ENCODE peak calls at places on chromosomes 16 and 17, in nine cellular contexts. One of them, this sample, is unnamed.

GRCh38 chr17:39706921-39707337 is 7.1 kb downstream of the ERBB2 start:
- DNase-seq in GM12864: no peak
- DNase-seq in 8988T: no peak
- DNase-seq in caudate nucleus: no peak
- DNase-seq in NCI-H1417: no peak
- DNase-seq in stimulated activated CD4-positive, alpha-beta T cell treated with anti-CD3 and anti-CD28 coated beads, Interleukin-2, amount 100 ng/mL, for 48 hours: no peak
- DNase-seq in stimulated activated CD8-positive, alpha-beta memory T cell treated with anti-CD3 and anti-CD28 coated beads, Interleukin-4, amount 100 ng/mL, for 1 hour: no peak
- DNase-seq in PC-9: peak; percentile 26
- DNase-seq in M059J: no peak
- DNase-seq in this sample: no peak

GRCh38 chr17:64028874-64029464 is 8.5 kb upstream of the ICAM2 start:
- DNase-seq in GM12864: peak; percentile 52
- DNase-seq in 8988T: no peak
- DNase-seq in caudate nucleus: no peak
- DNase-seq in NCI-H1417: peak; percentile 73
- DNase-seq in stimulated activated CD4-positive, alpha-beta T cell treated with anti-CD3 and anti-CD28 coated beads, Interleukin-2, amount 100 ng/mL, for 48 hours: peak; percentile 72
- DNase-seq in stimulated activated CD8-positive, alpha-beta memory T cell treated with anti-CD3 and anti-CD28 coated beads, Interleukin-4, amount 100 ng/mL, for 1 hour: peak; percentile 57
- DNase-seq in PC-9: peak; percentile 54
- DNase-seq in M059J: peak; percentile 53
- DNase-seq in this sample: peak; percentile 62

GRCh38 chr17:17147821-17148220 is 58.3 kb downstream of the PLD6 start:
- DNase-seq in GM12864: no peak
- DNase-seq in 8988T: no peak
- DNase-seq in caudate nucleus: no peak
- DNase-seq in NCI-H1417: no peak
- DNase-seq in stimulated activated CD4-positive, alpha-beta T cell treated with anti-CD3 and anti-CD28 coated beads, Interleukin-2, amount 100 ng/mL, for 48 hours: no peak
- DNase-seq in stimulated activated CD8-positive, alpha-beta memory T cell treated with anti-CD3 and anti-CD28 coated beads, Interleukin-4, amount 100 ng/mL, for 1 hour: no peak
- DNase-seq in PC-9: no peak
- DNase-seq in M059J: no peak
- DNase-seq in this sample: no peak

GRCh38 chr17:42578282-42578869 is 847 bp upstream of the PSMC3IP start:
- DNase-seq in GM12864: peak; percentile 91
- DNase-seq in 8988T: peak; percentile 60
- DNase-seq in caudate nucleus: peak; percentile 43
- DNase-seq in NCI-H1417: peak; percentile 87
- DNase-seq in stimulated activated CD4-positive, alpha-beta T cell treated with anti-CD3 and anti-CD28 coated beads, Interleukin-2, amount 100 ng/mL, for 48 hours: peak; percentile 63
- DNase-seq in stimulated activated CD8-positive, alpha-beta memory T cell treated with anti-CD3 and anti-CD28 coated beads, Interleukin-4, amount 100 ng/mL, for 1 hour: peak; percentile 46
- DNase-seq in PC-9: peak; percentile 82
- DNase-seq in M059J: peak; percentile 71
- DNase-seq in this sample: peak; percentile 79

GRCh38 chr16:12252616-12253015 is 276.1 kb downstream of the SNX29 start:
- DNase-seq in GM12864: no peak
- DNase-seq in 8988T: no peak
- DNase-seq in caudate nucleus: no peak
- DNase-seq in NCI-H1417: peak; percentile 32
- DNase-seq in stimulated activated CD4-positive, alpha-beta T cell treated with anti-CD3 and anti-CD28 coated beads, Interleukin-2, amount 100 ng/mL, for 48 hours: no peak
- DNase-seq in stimulated activated CD8-positive, alpha-beta memory T cell treated with anti-CD3 and anti-CD28 coated beads, Interleukin-4, amount 100 ng/mL, for 1 hour: no peak
- DNase-seq in PC-9: no peak
- DNase-seq in M059J: no peak
- DNase-seq in this sample: no peak

GRCh38 chr16:28938721-28939120 is 7.0 kb downstream of the CD19 start:
- DNase-seq in GM12864: no peak
- DNase-seq in 8988T: no peak
- DNase-seq in caudate nucleus: no peak
- DNase-seq in NCI-H1417: no peak
- DNase-seq in stimulated activated CD4-positive, alpha-beta T cell treated with anti-CD3 and anti-CD28 coated beads, Interleukin-2, amount 100 ng/mL, for 48 hours: no peak
- DNase-seq in stimulated activated CD8-positive, alpha-beta memory T cell treated with anti-CD3 and anti-CD28 coated beads, Interleukin-4, amount 100 ng/mL, for 1 hour: no peak
- DNase-seq in PC-9: no peak
- DNase-seq in M059J: no peak
- DNase-seq in this sample: no peak

GRCh38 chr16:3487521-3488410 is 7.5 kb downstream of the C16orf90 start:
- DNase-seq in GM12864: no peak
- DNase-seq in 8988T: no peak
- DNase-seq in caudate nucleus: no peak
- DNase-seq in NCI-H1417: no peak
- DNase-seq in stimulated activated CD4-positive, alpha-beta T cell treated with anti-CD3 and anti-CD28 coated beads, Interleukin-2, amount 100 ng/mL, for 48 hours: no peak
- DNase-seq in stimulated activated CD8-positive, alpha-beta memory T cell treated with anti-CD3 and anti-CD28 coated beads, Interleukin-4, amount 100 ng/mL, for 1 hour: no peak
- DNase-seq in PC-9: peak; percentile 84
- DNase-seq in M059J: peak; percentile 21
- DNase-seq in this sample: no peak

GRCh38 chr17:41393294-41393693 is 4.1 kb downstream of the KRT31 start:
- DNase-seq in GM12864: no peak
- DNase-seq in 8988T: no peak
- DNase-seq in caudate nucleus: no peak
- DNase-seq in NCI-H1417: peak; percentile 13
- DNase-seq in stimulated activated CD4-positive, alpha-beta T cell treated with anti-CD3 and anti-CD28 coated beads, Interleukin-2, amount 100 ng/mL, for 48 hours: no peak
- DNase-seq in stimulated activated CD8-positive, alpha-beta memory T cell treated with anti-CD3 and anti-CD28 coated beads, Interleukin-4, amount 100 ng/mL, for 1 hour: no peak
- DNase-seq in PC-9: no peak
- DNase-seq in M059J: no peak
- DNase-seq in this sample: no peak

GRCh38 chr16:414395-415169 is 10.9 kb upstream of the RAB11FIP3 start:
- DNase-seq in GM12864: no peak
- DNase-seq in 8988T: no peak
- DNase-seq in caudate nucleus: no peak
- DNase-seq in NCI-H1417: no peak
- DNase-seq in stimulated activated CD4-positive, alpha-beta T cell treated with anti-CD3 and anti-CD28 coated beads, Interleukin-2, amount 100 ng/mL, for 48 hours: no peak
- DNase-seq in stimulated activated CD8-positive, alpha-beta memory T cell treated with anti-CD3 and anti-CD28 coated beads, Interleukin-4, amount 100 ng/mL, for 1 hour: no peak
- DNase-seq in PC-9: peak; percentile 36
- DNase-seq in M059J: peak; percentile 35
- DNase-seq in this sample: peak; percentile 39

GRCh38 chr16:53129281-53130192 is 74.7 kb downstream of the CHD9 start:
- DNase-seq in GM12864: no peak
- DNase-seq in 8988T: no peak
- DNase-seq in caudate nucleus: no peak
- DNase-seq in NCI-H1417: peak; percentile 63
- DNase-seq in stimulated activated CD4-positive, alpha-beta T cell treated with anti-CD3 and anti-CD28 coated beads, Interleukin-2, amount 100 ng/mL, for 48 hours: no peak
- DNase-seq in stimulated activated CD8-positive, alpha-beta memory T cell treated with anti-CD3 and anti-CD28 coated beads, Interleukin-4, amount 100 ng/mL, for 1 hour: no peak
- DNase-seq in PC-9: no peak
- DNase-seq in M059J: no peak
- DNase-seq in this sample: peak; percentile 17

GRCh38 chr16:59913666-59914065 is 1179.5 kb upstream of the GOT2 start:
- DNase-seq in GM12864: no peak
- DNase-seq in 8988T: no peak
- DNase-seq in caudate nucleus: no peak
- DNase-seq in NCI-H1417: no peak
- DNase-seq in stimulated activated CD4-positive, alpha-beta T cell treated with anti-CD3 and anti-CD28 coated beads, Interleukin-2, amount 100 ng/mL, for 48 hours: no peak
- DNase-seq in stimulated activated CD8-positive, alpha-beta memory T cell treated with anti-CD3 and anti-CD28 coated beads, Interleukin-4, amount 100 ng/mL, for 1 hour: no peak
- DNase-seq in PC-9: no peak
- DNase-seq in M059J: no peak
- DNase-seq in this sample: no peak

GRCh38 chr17:66405836-66406679 is 103.6 kb downstream of the PRKCA start:
- DNase-seq in GM12864: no peak
- DNase-seq in 8988T: no peak
- DNase-seq in caudate nucleus: no peak
- DNase-seq in NCI-H1417: peak; percentile 93
- DNase-seq in stimulated activated CD4-positive, alpha-beta T cell treated with anti-CD3 and anti-CD28 coated beads, Interleukin-2, amount 100 ng/mL, for 48 hours: no peak
- DNase-seq in stimulated activated CD8-positive, alpha-beta memory T cell treated with anti-CD3 and anti-CD28 coated beads, Interleukin-4, amount 100 ng/mL, for 1 hour: no peak
- DNase-seq in PC-9: no peak
- DNase-seq in M059J: no peak
- DNase-seq in this sample: no peak

GRCh38 chr16:4570688-4571321 is 14.7 kb downstream of the C16orf96 start:
- DNase-seq in GM12864: no peak
- DNase-seq in 8988T: no peak
- DNase-seq in caudate nucleus: no peak
- DNase-seq in NCI-H1417: no peak
- DNase-seq in stimulated activated CD4-positive, alpha-beta T cell treated with anti-CD3 and anti-CD28 coated beads, Interleukin-2, amount 100 ng/mL, for 48 hours: no peak
- DNase-seq in stimulated activated CD8-positive, alpha-beta memory T cell treated with anti-CD3 and anti-CD28 coated beads, Interleukin-4, amount 100 ng/mL, for 1 hour: no peak
- DNase-seq in PC-9: no peak
- DNase-seq in M059J: no peak
- DNase-seq in this sample: no peak

GRCh38 chr16:85718682-85719081 is 29.9 kb upstream of the GINS2 start:
- DNase-seq in GM12864: no peak
- DNase-seq in 8988T: peak; percentile 85
- DNase-seq in caudate nucleus: no peak
- DNase-seq in NCI-H1417: peak; percentile 72
- DNase-seq in stimulated activated CD4-positive, alpha-beta T cell treated with anti-CD3 and anti-CD28 coated beads, Interleukin-2, amount 100 ng/mL, for 48 hours: peak; percentile 16
- DNase-seq in stimulated activated CD8-positive, alpha-beta memory T cell treated with anti-CD3 and anti-CD28 coated beads, Interleukin-4, amount 100 ng/mL, for 1 hour: no peak
- DNase-seq in PC-9: no peak
- DNase-seq in M059J: no peak
- DNase-seq in this sample: peak; percentile 22

GRCh38 chr16:56844056-56844455 is 21.0 kb upstream of the SLC12A3 start:
- DNase-seq in GM12864: no peak
- DNase-seq in 8988T: no peak
- DNase-seq in caudate nucleus: no peak
- DNase-seq in NCI-H1417: no peak
- DNase-seq in stimulated activated CD4-positive, alpha-beta T cell treated with anti-CD3 and anti-CD28 coated beads, Interleukin-2, amount 100 ng/mL, for 48 hours: no peak
- DNase-seq in stimulated activated CD8-positive, alpha-beta memory T cell treated with anti-CD3 and anti-CD28 coated beads, Interleukin-4, amount 100 ng/mL, for 1 hour: no peak
- DNase-seq in PC-9: no peak
- DNase-seq in M059J: no peak
- DNase-seq in this sample: no peak

GRCh38 chr17:79019631-79020584 is 4.1 kb upstream of the C1QTNF1 start:
- DNase-seq in GM12864: no peak
- DNase-seq in 8988T: no peak
- DNase-seq in caudate nucleus: no peak
- DNase-seq in NCI-H1417: peak; percentile 83
- DNase-seq in stimulated activated CD4-positive, alpha-beta T cell treated with anti-CD3 and anti-CD28 coated beads, Interleukin-2, amount 100 ng/mL, for 48 hours: no peak
- DNase-seq in stimulated activated CD8-positive, alpha-beta memory T cell treated with anti-CD3 and anti-CD28 coated beads, Interleukin-4, amount 100 ng/mL, for 1 hour: peak; percentile 11
- DNase-seq in PC-9: peak; percentile 49
- DNase-seq in M059J: peak; percentile 69
- DNase-seq in this sample: peak; percentile 77

GRCh38 chr16:84329016-84329415 is 34.3 kb downstream of the WFDC1 start:
- DNase-seq in GM12864: no peak
- DNase-seq in 8988T: no peak
- DNase-seq in caudate nucleus: no peak
- DNase-seq in NCI-H1417: no peak
- DNase-seq in stimulated activated CD4-positive, alpha-beta T cell treated with anti-CD3 and anti-CD28 coated beads, Interleukin-2, amount 100 ng/mL, for 48 hours: no peak
- DNase-seq in stimulated activated CD8-positive, alpha-beta memory T cell treated with anti-CD3 and anti-CD28 coated beads, Interleukin-4, amount 100 ng/mL, for 1 hour: no peak
- DNase-seq in PC-9: no peak
- DNase-seq in M059J: no peak
- DNase-seq in this sample: no peak

GRCh38 chr17:4931974-4932373 is at the start of gene GP1BA:
- DNase-seq in GM12864: no peak
- DNase-seq in 8988T: no peak
- DNase-seq in caudate nucleus: no peak
- DNase-seq in NCI-H1417: no peak
- DNase-seq in stimulated activated CD4-positive, alpha-beta T cell treated with anti-CD3 and anti-CD28 coated beads, Interleukin-2, amount 100 ng/mL, for 48 hours: no peak
- DNase-seq in stimulated activated CD8-positive, alpha-beta memory T cell treated with anti-CD3 and anti-CD28 coated beads, Interleukin-4, amount 100 ng/mL, for 1 hour: no peak
- DNase-seq in PC-9: no peak
- DNase-seq in M059J: peak; percentile 26
- DNase-seq in this sample: no peak

GRCh38 chr17:73650147-73650546 is 5.9 kb upstream of the SDK2 start:
- DNase-seq in GM12864: no peak
- DNase-seq in 8988T: no peak
- DNase-seq in caudate nucleus: no peak
- DNase-seq in NCI-H1417: peak; percentile 50
- DNase-seq in stimulated activated CD4-positive, alpha-beta T cell treated with anti-CD3 and anti-CD28 coated beads, Interleukin-2, amount 100 ng/mL, for 48 hours: no peak
- DNase-seq in stimulated activated CD8-positive, alpha-beta memory T cell treated with anti-CD3 and anti-CD28 coated beads, Interleukin-4, amount 100 ng/mL, for 1 hour: no peak
- DNase-seq in PC-9: no peak
- DNase-seq in M059J: no peak
- DNase-seq in this sample: no peak

GRCh38 chr17:72297326-72298115 is 176.7 kb downstream of the SOX9 start:
- DNase-seq in GM12864: no peak
- DNase-seq in 8988T: no peak
- DNase-seq in caudate nucleus: no peak
- DNase-seq in NCI-H1417: no peak
- DNase-seq in stimulated activated CD4-positive, alpha-beta T cell treated with anti-CD3 and anti-CD28 coated beads, Interleukin-2, amount 100 ng/mL, for 48 hours: no peak
- DNase-seq in stimulated activated CD8-positive, alpha-beta memory T cell treated with anti-CD3 and anti-CD28 coated beads, Interleukin-4, amount 100 ng/mL, for 1 hour: no peak
- DNase-seq in PC-9: peak; percentile 4
- DNase-seq in M059J: peak; percentile 72
- DNase-seq in this sample: peak; percentile 59

GRCh38 chr17:42000399-42001076 is 16.7 kb downstream of the DNAJC7 start:
- DNase-seq in GM12864: no peak
- DNase-seq in 8988T: no peak
- DNase-seq in caudate nucleus: no peak
- DNase-seq in NCI-H1417: no peak
- DNase-seq in stimulated activated CD4-positive, alpha-beta T cell treated with anti-CD3 and anti-CD28 coated beads, Interleukin-2, amount 100 ng/mL, for 48 hours: no peak
- DNase-seq in stimulated activated CD8-positive, alpha-beta memory T cell treated with anti-CD3 and anti-CD28 coated beads, Interleukin-4, amount 100 ng/mL, for 1 hour: no peak
- DNase-seq in PC-9: no peak
- DNase-seq in M059J: no peak
- DNase-seq in this sample: no peak

GRCh38 chr17:17437893-17438292 is 38.9 kb upstream of the MED9 start:
- DNase-seq in GM12864: no peak
- DNase-seq in 8988T: no peak
- DNase-seq in caudate nucleus: no peak
- DNase-seq in NCI-H1417: no peak
- DNase-seq in stimulated activated CD4-positive, alpha-beta T cell treated with anti-CD3 and anti-CD28 coated beads, Interleukin-2, amount 100 ng/mL, for 48 hours: no peak
- DNase-seq in stimulated activated CD8-positive, alpha-beta memory T cell treated with anti-CD3 and anti-CD28 coated beads, Interleukin-4, amount 100 ng/mL, for 1 hour: no peak
- DNase-seq in PC-9: no peak
- DNase-seq in M059J: no peak
- DNase-seq in this sample: no peak

GRCh38 chr17:77337150-77337549 is 196.4 kb downstream of the SEC14L1 start:
- DNase-seq in GM12864: no peak
- DNase-seq in 8988T: no peak
- DNase-seq in caudate nucleus: no peak
- DNase-seq in NCI-H1417: no peak
- DNase-seq in stimulated activated CD4-positive, alpha-beta T cell treated with anti-CD3 and anti-CD28 coated beads, Interleukin-2, amount 100 ng/mL, for 48 hours: no peak
- DNase-seq in stimulated activated CD8-positive, alpha-beta memory T cell treated with anti-CD3 and anti-CD28 coated beads, Interleukin-4, amount 100 ng/mL, for 1 hour: no peak
- DNase-seq in PC-9: no peak
- DNase-seq in M059J: no peak
- DNase-seq in this sample: no peak

GRCh38 chr17:45228985-45229517 is 7.4 kb downstream of the FMNL1 start:
- DNase-seq in GM12864: peak; percentile 73
- DNase-seq in 8988T: peak; percentile 58
- DNase-seq in caudate nucleus: no peak
- DNase-seq in NCI-H1417: no peak
- DNase-seq in stimulated activated CD4-positive, alpha-beta T cell treated with anti-CD3 and anti-CD28 coated beads, Interleukin-2, amount 100 ng/mL, for 48 hours: peak; percentile 79
- DNase-seq in stimulated activated CD8-positive, alpha-beta memory T cell treated with anti-CD3 and anti-CD28 coated beads, Interleukin-4, amount 100 ng/mL, for 1 hour: peak; percentile 63
- DNase-seq in PC-9: peak; percentile 68
- DNase-seq in M059J: peak; percentile 83
- DNase-seq in this sample: peak; percentile 95

GRCh38 chr16:11327277-11328171 is 17.7 kb upstream of the RMI2 start:
- DNase-seq in GM12864: no peak
- DNase-seq in 8988T: no peak
- DNase-seq in caudate nucleus: no peak
- DNase-seq in NCI-H1417: no peak
- DNase-seq in stimulated activated CD4-positive, alpha-beta T cell treated with anti-CD3 and anti-CD28 coated beads, Interleukin-2, amount 100 ng/mL, for 48 hours: no peak
- DNase-seq in stimulated activated CD8-positive, alpha-beta memory T cell treated with anti-CD3 and anti-CD28 coated beads, Interleukin-4, amount 100 ng/mL, for 1 hour: no peak
- DNase-seq in PC-9: no peak
- DNase-seq in M059J: no peak
- DNase-seq in this sample: no peak

GRCh38 chr17:29384901-29385300 is 5.3 kb upstream of the TAOK1 start:
- DNase-seq in GM12864: no peak
- DNase-seq in 8988T: no peak
- DNase-seq in caudate nucleus: no peak
- DNase-seq in NCI-H1417: no peak
- DNase-seq in stimulated activated CD4-positive, alpha-beta T cell treated with anti-CD3 and anti-CD28 coated beads, Interleukin-2, amount 100 ng/mL, for 48 hours: no peak
- DNase-seq in stimulated activated CD8-positive, alpha-beta memory T cell treated with anti-CD3 and anti-CD28 coated beads, Interleukin-4, amount 100 ng/mL, for 1 hour: no peak
- DNase-seq in PC-9: no peak
- DNase-seq in M059J: peak; percentile 56
- DNase-seq in this sample: no peak

GRCh38 chr17:7478276-7479138 is 924 bp downstream of the ZBTB4 start:
- DNase-seq in GM12864: no peak
- DNase-seq in 8988T: peak; percentile 53
- DNase-seq in caudate nucleus: peak; percentile 39
- DNase-seq in NCI-H1417: peak; percentile 40
- DNase-seq in stimulated activated CD4-positive, alpha-beta T cell treated with anti-CD3 and anti-CD28 coated beads, Interleukin-2, amount 100 ng/mL, for 48 hours: peak; percentile 38
- DNase-seq in stimulated activated CD8-positive, alpha-beta memory T cell treated with anti-CD3 and anti-CD28 coated beads, Interleukin-4, amount 100 ng/mL, for 1 hour: no peak
- DNase-seq in PC-9: peak; percentile 45
- DNase-seq in M059J: peak; percentile 25
- DNase-seq in this sample: peak; percentile 50

GRCh38 chr17:59627770-59628171 is 8.1 kb downstream of the CLTC start:
- DNase-seq in GM12864: no peak
- DNase-seq in 8988T: no peak
- DNase-seq in caudate nucleus: no peak
- DNase-seq in NCI-H1417: no peak
- DNase-seq in stimulated activated CD4-positive, alpha-beta T cell treated with anti-CD3 and anti-CD28 coated beads, Interleukin-2, amount 100 ng/mL, for 48 hours: no peak
- DNase-seq in stimulated activated CD8-positive, alpha-beta memory T cell treated with anti-CD3 and anti-CD28 coated beads, Interleukin-4, amount 100 ng/mL, for 1 hour: no peak
- DNase-seq in PC-9: no peak
- DNase-seq in M059J: no peak
- DNase-seq in this sample: no peak

GRCh38 chr17:27616414-27616813 is 14.6 kb upstream of the LGALS9 start:
- DNase-seq in GM12864: no peak
- DNase-seq in 8988T: no peak
- DNase-seq in caudate nucleus: no peak
- DNase-seq in NCI-H1417: no peak
- DNase-seq in stimulated activated CD4-positive, alpha-beta T cell treated with anti-CD3 and anti-CD28 coated beads, Interleukin-2, amount 100 ng/mL, for 48 hours: no peak
- DNase-seq in stimulated activated CD8-positive, alpha-beta memory T cell treated with anti-CD3 and anti-CD28 coated beads, Interleukin-4, amount 100 ng/mL, for 1 hour: no peak
- DNase-seq in PC-9: no peak
- DNase-seq in M059J: no peak
- DNase-seq in this sample: no peak

GRCh38 chr17:56431736-56432135 is 161.8 kb upstream of the NOG start:
- DNase-seq in GM12864: no peak
- DNase-seq in 8988T: no peak
- DNase-seq in caudate nucleus: no peak
- DNase-seq in NCI-H1417: no peak
- DNase-seq in stimulated activated CD4-positive, alpha-beta T cell treated with anti-CD3 and anti-CD28 coated beads, Interleukin-2, amount 100 ng/mL, for 48 hours: no peak
- DNase-seq in stimulated activated CD8-positive, alpha-beta memory T cell treated with anti-CD3 and anti-CD28 coated beads, Interleukin-4, amount 100 ng/mL, for 1 hour: no peak
- DNase-seq in PC-9: no peak
- DNase-seq in M059J: peak; percentile 34
- DNase-seq in this sample: peak; percentile 21

GRCh38 chr16:67155305-67156145 is 4.2 kb downstream of the TRADD start:
- DNase-seq in GM12864: no peak
- DNase-seq in 8988T: peak; percentile 100
- DNase-seq in caudate nucleus: peak; percentile 52
- DNase-seq in NCI-H1417: peak; percentile 79
- DNase-seq in stimulated activated CD4-positive, alpha-beta T cell treated with anti-CD3 and anti-CD28 coated beads, Interleukin-2, amount 100 ng/mL, for 48 hours: peak; percentile 86
- DNase-seq in stimulated activated CD8-positive, alpha-beta memory T cell treated with anti-CD3 and anti-CD28 coated beads, Interleukin-4, amount 100 ng/mL, for 1 hour: peak; percentile 62
- DNase-seq in PC-9: peak; percentile 62
- DNase-seq in M059J: peak; percentile 63
- DNase-seq in this sample: peak; percentile 72

This sample was measured in EL.